ENCODE peak calls at places on chromosome X, in four cellular contexts. B, N, D and P are unnamed samples.

GRCh38 chrX:120023259-120023658 is 54.2 kb downstream of the RHOXF2B start:
- DNase-seq in B (no peak), N (no peak), D (no peak), P (no peak)

GRCh38 chrX:75303795-75304194 is 29.9 kb downstream of the UPRT start:
- DNase-seq in B (no peak), N (no peak), D (no peak), P (no peak)

GRCh38 chrX:7110821-7111276 is 36.7 kb upstream of the STS start:
- DNase-seq in B (no peak), N (no peak), D (peak), P (no peak)

GRCh38 chrX:26373829-26374228 is 157.9 kb downstream of the MAGEB5 start:
- DNase-seq in B (no peak), N (no peak), D (no peak), P (no peak)

GRCh38 chrX:73028876-73029275 is 26.1 kb downstream of the PABPC1L2B start:
- DNase-seq in B (no peak), N (no peak), D (no peak), P (no peak)

GRCh38 chrX:44946771-44947170 is 73.8 kb downstream of the KDM6A start:
- DNase-seq in B (no peak), N (no peak), D (no peak), P (no peak)

GRCh38 chrX:117138070-117138469 is 675.3 kb upstream of the CT83 start:
- DNase-seq in B (no peak), N (no peak), D (no peak), P (peak)

GRCh38 chrX:100883654-100884053 is 9.5 kb upstream of the NOX1 start:
- DNase-seq in B (no peak), N (no peak), D (no peak), P (peak)

GRCh38 chrX:114073926-114074325 is 510.0 kb upstream of the HTR2C start:
- DNase-seq in B (no peak), N (no peak), D (no peak), P (no peak)

GRCh38 chrX:112011376-112011775 is 71.2 kb downstream of the TRPC5 start:
- DNase-seq in B (no peak), N (no peak), D (no peak), P (no peak)

GRCh38 chrX:39199429-39199828 is 398.2 kb downstream of the MID1IP1 start:
- DNase-seq in B (no peak), N (no peak), D (no peak), P (no peak)

GRCh38 chrX:54721424-54721823 is 76.6 kb downstream of the ITIH6 start:
- DNase-seq in B (no peak), N (no peak), D (no peak), P (no peak)

GRCh38 chrX:357693-358471 is 28.8 kb downstream of the PPP2R3B start:
- DNase-seq in B (no peak), N (no peak), D (no peak), P (no peak)

GRCh38 chrX:122269243-122269781 is 914.8 kb upstream of the GRIA3 start:
- DNase-seq in B (no peak), N (no peak), D (no peak), P (no peak)

GRCh38 chrX:84735025-84735424 is 232.8 kb upstream of the HDX start:
- DNase-seq in B (no peak), N (no peak), D (no peak), P (peak)

GRCh38 chrX:139026406-139027200 is 315.1 kb upstream of the FGF13 start:
- DNase-seq in B (no peak), N (no peak), D (no peak), P (no peak)

GRCh38 chrX:64976673-64977040 is 407 bp upstream of the ZC4H2 start:
- DNase-seq in B (no peak), N (no peak), D (no peak), P (no peak)

GRCh38 chrX:68989865-68990606 is 161.2 kb downstream of the EFNB1 start:
- DNase-seq in B (peak), N (peak), D (no peak), P (no peak)

GRCh38 chrX:109879991-109880390 is 122.9 kb upstream of the TMEM164 start:
- DNase-seq in B (no peak), N (no peak), D (no peak), P (no peak)

GRCh38 chrX:122094611-122095010 is 1047.2 kb downstream of the GLUD2 start:
- DNase-seq in B (no peak), N (no peak), D (no peak), P (no peak)

GRCh38 chrX:118350221-118350620 is 4.3 kb downstream of the WDR44 start:
- DNase-seq in B (no peak), N (no peak), D (no peak), P (no peak)

GRCh38 chrX:40805404-40805803 is 70.1 kb upstream of the MED14 start:
- DNase-seq in B (peak), N (no peak), D (no peak), P (no peak)

GRCh38 chrX:40806511-40807220 is 71.3 kb upstream of the MED14 start:
- DNase-seq in B (peak), N (no peak), D (no peak), P (no peak)

GRCh38 chrX:40809210-40809609 is 73.9 kb upstream of the MED14 start:
- DNase-seq in B (no peak), N (no peak), D (no peak), P (no peak)

GRCh38 chrX:40807384-40807783 is 72.0 kb upstream of the MED14 start:
- DNase-seq in B (no peak), N (no peak), D (no peak), P (no peak)

DNA sequence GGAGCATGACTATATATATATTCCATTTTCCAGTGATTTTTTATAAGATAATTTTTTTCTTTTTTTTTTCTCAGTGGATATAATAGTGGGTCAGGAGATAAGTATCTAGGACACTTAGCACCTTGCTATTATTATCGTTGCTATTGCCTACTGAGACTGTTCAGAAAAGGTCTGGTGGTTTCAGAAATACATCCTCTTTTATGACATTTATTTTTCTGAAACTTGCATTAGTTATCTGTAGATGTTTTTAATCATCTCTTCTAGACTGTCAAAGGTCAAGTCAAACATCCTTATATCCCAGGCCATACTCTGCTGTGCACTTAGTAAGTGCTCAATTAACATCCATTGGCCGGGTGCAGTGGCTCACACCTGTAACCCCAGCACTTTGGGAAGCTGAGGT is 72.9 kb upstream of the MED14 start:
- DNase-seq in B (no peak), N (no peak), D (no peak), P (no peak)
- TF ChIP-seq NFIC in B (no peak), N (no peak), D (no peak), P (no peak)

DNA sequence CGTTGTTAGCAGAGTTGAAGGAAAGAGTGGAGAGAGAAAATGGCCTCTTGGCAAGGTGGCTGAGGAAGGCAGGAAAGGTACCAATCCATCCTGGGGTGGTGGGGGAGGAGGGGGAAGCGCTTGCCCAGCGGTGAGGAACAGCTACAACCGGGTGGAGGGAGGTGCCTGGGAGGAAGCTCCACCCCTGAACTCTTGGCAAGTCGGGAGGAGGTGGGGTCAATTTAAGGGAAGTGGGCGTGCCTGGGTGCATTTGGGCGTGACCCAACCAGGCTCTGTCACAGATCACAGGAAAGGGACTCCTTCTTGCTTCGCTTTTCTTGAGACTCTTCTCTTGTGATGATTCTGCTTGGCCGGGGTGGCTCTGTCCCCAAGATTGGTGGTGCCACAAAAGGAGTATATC is 41.7 kb downstream of the BCORL1 start:
- DNase-seq in B (peak), N (peak), D (peak), P (no peak)
- TF ChIP-seq NFIC in B (no peak), N (no peak), D (no peak), P (no peak)

DNA sequence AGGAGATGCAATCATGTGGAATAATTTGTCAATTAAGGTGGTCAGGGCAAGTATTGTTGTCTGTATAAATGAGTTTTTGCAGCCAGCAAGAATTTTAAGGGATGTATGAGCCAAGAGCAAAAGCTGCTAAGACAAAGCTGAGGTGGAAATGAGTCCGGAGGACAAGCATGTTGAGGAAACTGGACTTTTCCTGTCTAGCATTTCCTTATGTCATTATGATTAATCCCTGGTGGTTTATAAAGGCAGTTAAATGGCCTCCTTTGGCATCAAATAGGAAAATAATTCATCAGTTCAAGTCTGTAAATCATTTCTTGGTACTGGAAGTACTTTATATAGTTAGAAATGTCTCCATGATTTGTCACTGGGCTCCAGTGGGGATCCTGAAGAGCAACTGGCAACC is 61.6 kb upstream of the TEX13A start:
- DNase-seq in B (no peak), N (no peak), D (no peak), P (no peak)
- TF ChIP-seq NFIC in B (no peak), N (no peak), D (no peak), P (no peak)

DNA sequence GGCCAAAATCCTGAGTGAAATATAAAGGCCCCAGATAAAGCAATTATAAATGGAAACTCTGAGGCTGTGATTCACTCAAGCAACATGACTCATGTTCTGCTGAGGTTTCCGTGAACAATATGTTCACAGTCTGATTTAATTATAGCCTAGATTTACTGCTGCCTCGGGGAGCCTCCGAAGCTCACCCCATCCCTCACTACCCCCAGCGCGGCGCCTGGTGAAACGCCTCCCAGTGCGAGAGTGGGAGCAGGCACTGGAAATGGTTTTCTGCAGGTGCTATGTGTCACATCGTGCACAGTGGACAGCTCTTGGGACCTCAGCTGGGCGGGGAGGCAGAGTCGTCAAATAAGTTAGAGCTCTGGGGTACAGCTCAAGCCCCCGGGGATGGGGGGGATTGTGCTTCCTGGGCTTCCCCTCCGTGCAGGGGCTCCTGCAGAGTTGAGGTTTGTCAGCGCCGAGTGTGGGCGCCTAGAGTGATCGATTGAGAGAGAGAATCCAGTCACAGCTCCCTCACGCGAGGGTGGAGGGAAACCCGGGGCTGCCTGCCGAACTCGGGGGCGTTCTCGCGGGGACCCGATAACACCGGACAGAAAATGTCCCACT is 110.6 kb downstream of the PHKA2 start:
- DNase-seq in B (no peak), N (peak), D (no peak), P (no peak)
- TF ChIP-seq NFIC in B (no peak), N (peak), D (no peak), P (no peak)

DNA sequence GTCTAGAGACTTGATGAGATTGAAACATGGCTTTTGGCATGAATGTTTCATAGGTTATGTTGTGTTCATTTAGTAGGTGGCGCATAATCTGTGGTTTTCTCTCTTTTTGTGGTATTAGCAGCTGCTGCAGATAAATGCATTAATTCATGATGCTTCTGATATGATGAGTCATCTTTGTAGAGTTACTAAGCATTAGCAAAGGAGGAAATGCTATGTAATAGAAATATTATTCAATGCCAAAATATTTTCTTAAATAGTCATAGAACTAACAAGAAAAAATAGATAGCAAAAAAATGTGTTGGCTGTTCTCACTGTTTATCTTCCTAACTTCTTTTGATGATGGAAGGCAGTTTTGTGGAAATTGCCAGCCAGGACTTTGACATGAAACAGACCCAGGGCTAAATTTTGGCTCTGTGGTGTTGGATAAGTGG is 3.6 kb downstream of the ZXDB start:
- DNase-seq in B (no peak), N (no peak), D (no peak), P (no peak)
- TF ChIP-seq NFIC in B (no peak), N (peak), D (peak), P (no peak)